ENCODE peak calls at places on chromosomes 13 and 19, in four cellular contexts. One of them, this sample, is unnamed. For H3K36me3, the result is how much of the 10 kb centered on the place peaks cover.

GRCh38 chr19:3087769-3088168 is 6.4 kb upstream of the GNA11 start:
- DNase-seq in neural progenitor cell: no peak
- DNase-seq in MM.1S: no peak
- DNase-seq in Peyer's patch: no peak
- DNase-seq in this sample: no peak

GRCh38 chr13:30976041-30976440 is 43.6 kb downstream of the TEX26 start:
- DNase-seq in MM.1S: no peak
- DNase-seq in neural progenitor cell: no peak
- DNase-seq in Peyer's patch: no peak
- DNase-seq in this sample: no peak

GRCh38 chr13:77437267-77437666 is 98.2 kb upstream of the SCEL start:
- DNase-seq in Peyer's patch: no peak
- DNase-seq in neural progenitor cell: no peak
- DNase-seq in MM.1S: no peak
- DNase-seq in this sample: no peak

GRCh38 chr19:13096968-13097330 is 5.7 kb downstream of the LYL1 start:
- DNase-seq in Peyer's patch: no peak
- DNase-seq in neural progenitor cell: no peak
- DNase-seq in MM.1S: no peak
- DNase-seq in this sample: no peak

GRCh38 chr13:40026174-40026585 is 370.7 kb downstream of the COG6 start:
- DNase-seq in neural progenitor cell: no peak
- DNase-seq in MM.1S: peak
- DNase-seq in Peyer's patch: no peak
- DNase-seq in this sample: peak

GRCh38 chr19:1232652-1233360 is 5.0 kb downstream of the CBARP start:
- DNase-seq in neural progenitor cell: no peak
- DNase-seq in MM.1S: no peak
- DNase-seq in Peyer's patch: peak
- DNase-seq in this sample: no peak

GRCh38 chr19:56273563-56274117 is 1.1 kb downstream of the EDDM13 start:
- DNase-seq in Peyer's patch: no peak
- DNase-seq in neural progenitor cell: no peak
- DNase-seq in MM.1S: no peak
- DNase-seq in this sample: no peak

GRCh38 chr13:75788494-75788991 is 152.4 kb downstream of the LMO7 start:
- DNase-seq in neural progenitor cell: no peak
- DNase-seq in Peyer's patch: peak
- DNase-seq in MM.1S: no peak
- DNase-seq in this sample: no peak

GRCh38 chr19:11658954-11659353 is 61.7 kb downstream of the ZNF627 start:
- DNase-seq in Peyer's patch: no peak
- DNase-seq in neural progenitor cell: no peak
- DNase-seq in MM.1S: no peak
- DNase-seq in this sample: no peak

GRCh38 chr19:34217952-34218817 is 36.2 kb upstream of the GARRE1 start:
- DNase-seq in Peyer's patch: peak
- DNase-seq in MM.1S: no peak
- DNase-seq in neural progenitor cell: no peak
- DNase-seq in this sample: peak

GRCh38 chr13:28678809-28679208 is 19.9 kb downstream of the POMP start:
- DNase-seq in neural progenitor cell: no peak
- DNase-seq in Peyer's patch: no peak
- DNase-seq in MM.1S: no peak
- DNase-seq in this sample: no peak

GRCh38 chr13:51260154-51260553 is 38.0 kb downstream of the FAM124A start:
- DNase-seq in neural progenitor cell: no peak
- DNase-seq in MM.1S: no peak
- DNase-seq in Peyer's patch: no peak
- DNase-seq in this sample: no peak

GRCh38 chr13:109545964-109546363 is 240.4 kb downstream of the IRS2 start:
- DNase-seq in MM.1S: no peak
- DNase-seq in neural progenitor cell: peak
- DNase-seq in Peyer's patch: no peak
- DNase-seq in this sample: no peak

GRCh38 chr19:45200614-45201013 is 22.0 kb downstream of the BLOC1S3 start:
- DNase-seq in neural progenitor cell: peak
- DNase-seq in Peyer's patch: no peak
- DNase-seq in MM.1S: no peak
- DNase-seq in this sample: no peak

GRCh38 chr19:708154-709141 is at the start of gene PALM:
- DNase-seq in neural progenitor cell: peak
- DNase-seq in Peyer's patch: no peak
- DNase-seq in MM.1S: no peak
- DNase-seq in this sample: no peak

GRCh38 chr13:28494537-28494860 is 429 bp downstream of the FLT1 start:
- DNase-seq in Peyer's patch: no peak
- DNase-seq in neural progenitor cell: peak
- DNase-seq in MM.1S: no peak
- DNase-seq in this sample: no peak

GRCh38 chr13:110349239-110349638 is 42.2 kb downstream of the COL4A2 start:
- DNase-seq in Peyer's patch: no peak
- DNase-seq in MM.1S: no peak
- DNase-seq in neural progenitor cell: no peak
- DNase-seq in this sample: no peak

GRCh38 chr19:10112895-10113591 is 1.6 kb downstream of the P2RY11 start:
- DNase-seq in neural progenitor cell: peak
- DNase-seq in MM.1S: peak
- DNase-seq in Peyer's patch: peak
- DNase-seq in this sample: peak
- H3K36me3 ChIP-seq in neural progenitor cell: under half
- H3K36me3 ChIP-seq in MM.1S: under half
- H3K36me3 ChIP-seq in Peyer's patch: under half
- H3K36me3 ChIP-seq in this sample: half or more

GRCh38 chr19:10168386-10168948 is 26.3 kb downstream of the DNMT1 start:
- DNase-seq in Peyer's patch: no peak
- DNase-seq in MM.1S: peak
- DNase-seq in neural progenitor cell: no peak
- DNase-seq in this sample: no peak
- H3K36me3 ChIP-seq in Peyer's patch: under half
- H3K36me3 ChIP-seq in MM.1S: under half
- H3K36me3 ChIP-seq in neural progenitor cell: under half
- H3K36me3 ChIP-seq in this sample: half or more

DNA sequence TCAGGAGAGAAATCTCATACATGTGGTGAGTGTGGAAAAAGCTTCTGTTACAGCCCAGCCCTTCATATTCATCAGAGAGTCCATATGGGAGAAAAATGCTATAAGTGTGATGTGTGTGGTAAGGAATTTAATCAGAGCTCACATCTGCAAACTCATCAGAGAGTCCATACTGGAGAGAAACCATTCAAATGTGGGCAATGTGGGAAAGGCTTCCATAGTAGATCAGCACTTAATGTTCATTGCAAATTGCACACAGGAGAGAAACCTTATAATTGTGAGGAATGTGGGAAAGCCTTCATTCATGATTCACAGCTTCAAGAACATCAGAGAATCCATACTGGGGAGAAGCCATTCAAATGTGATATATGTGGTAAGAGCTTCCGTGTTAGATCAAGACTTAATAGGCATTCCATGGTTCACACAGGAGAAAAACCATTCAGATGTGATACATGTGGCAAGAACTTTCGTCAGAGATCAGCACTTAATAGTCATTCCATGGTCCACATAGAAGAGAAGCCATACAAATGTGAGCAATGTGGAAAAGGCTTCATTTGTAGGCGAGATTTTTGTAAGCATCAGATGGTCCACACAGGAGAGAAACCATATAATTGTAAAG is 15.2 kb downstream of the ZNF221 start:
- DNase-seq in MM.1S: no peak
- DNase-seq in Peyer's patch: no peak
- DNase-seq in neural progenitor cell: no peak
- DNase-seq in this sample: no peak
- H3K36me3 ChIP-seq in MM.1S: under half
- H3K36me3 ChIP-seq in Peyer's patch: under half
- H3K36me3 ChIP-seq in neural progenitor cell: half or more
- H3K36me3 ChIP-seq in this sample: under half

DNA sequence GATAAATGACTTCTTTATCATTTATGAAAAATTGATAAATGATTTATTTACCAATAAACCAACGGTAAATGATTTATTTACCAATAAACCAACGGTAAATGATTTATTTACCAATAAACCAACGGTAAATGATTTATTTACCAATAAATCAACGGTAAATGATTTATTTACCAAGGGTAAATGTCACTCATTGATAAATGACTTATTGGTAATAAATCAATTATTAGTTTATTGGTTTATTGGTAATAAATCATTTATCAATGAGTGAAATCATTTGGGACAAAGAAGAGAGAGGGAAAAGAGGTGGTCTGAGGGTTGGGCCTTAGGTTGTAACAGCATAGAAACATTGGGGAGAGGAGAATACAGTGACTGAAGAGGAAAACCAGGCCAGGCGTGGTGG is 21.5 kb downstream of the VAV1 start:
- DNase-seq in MM.1S: no peak
- DNase-seq in neural progenitor cell: no peak
- DNase-seq in Peyer's patch: no peak
- DNase-seq in this sample: no peak
- H3K36me3 ChIP-seq in MM.1S: under half
- H3K36me3 ChIP-seq in neural progenitor cell: under half
- H3K36me3 ChIP-seq in Peyer's patch: under half
- H3K36me3 ChIP-seq in this sample: under half

DNA sequence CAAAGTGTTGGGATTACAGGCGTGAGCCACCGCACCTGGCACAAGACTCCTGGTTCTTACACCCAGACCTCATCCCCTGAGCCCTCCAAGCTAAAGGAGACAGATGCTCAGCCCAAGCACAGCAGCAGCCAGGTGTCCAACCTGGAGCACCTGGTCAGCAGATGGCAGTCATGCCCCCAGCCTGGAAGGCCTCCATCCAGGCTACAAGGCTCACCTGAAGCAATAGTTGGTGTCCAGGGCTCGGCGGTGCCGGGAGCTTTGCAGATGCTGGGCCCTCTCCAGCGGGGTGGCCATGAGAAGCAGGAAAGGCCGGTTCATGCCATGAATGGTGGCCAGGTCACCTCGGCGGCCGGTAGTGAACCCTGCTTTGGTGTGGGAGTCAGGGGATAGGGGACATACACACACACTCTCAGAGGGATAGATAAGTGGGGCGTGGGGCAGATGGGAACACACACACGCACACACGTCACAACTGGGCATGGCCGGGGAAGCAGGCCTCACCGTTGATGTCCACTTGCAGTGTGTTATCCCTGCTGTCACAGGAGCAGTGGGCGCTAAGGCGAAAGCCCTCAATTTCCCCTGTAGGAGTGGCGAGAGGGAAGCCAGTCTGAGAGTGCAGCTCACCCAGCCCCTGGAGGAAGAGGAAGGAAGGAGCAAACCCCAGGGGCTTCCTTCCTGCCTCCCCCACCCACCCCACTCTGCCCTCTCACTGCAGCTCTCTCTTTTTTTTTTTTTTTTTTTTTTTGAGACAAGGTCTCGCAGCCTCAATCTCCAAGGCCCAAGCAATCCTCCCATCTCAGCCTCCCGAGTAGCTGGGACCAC is 11.8 kb downstream of the TGFB1 start:
- DNase-seq in neural progenitor cell: no peak
- DNase-seq in Peyer's patch: peak
- DNase-seq in MM.1S: no peak
- DNase-seq in this sample: no peak
- H3K36me3 ChIP-seq in neural progenitor cell: under half
- H3K36me3 ChIP-seq in Peyer's patch: under half
- H3K36me3 ChIP-seq in MM.1S: under half
- H3K36me3 ChIP-seq in this sample: under half

GRCh38 chr13:114323349-114323748 is 9.0 kb downstream of the CHAMP1 start:
- DNase-seq in Peyer's patch: no peak
- DNase-seq in MM.1S: no peak
- DNase-seq in neural progenitor cell: no peak
- DNase-seq in this sample: no peak

GRCh38 chr13:114320065-114320464 is 5.8 kb downstream of the CHAMP1 start:
- DNase-seq in neural progenitor cell: no peak
- DNase-seq in MM.1S: no peak
- DNase-seq in Peyer's patch: no peak
- DNase-seq in this sample: no peak

GRCh38 chr13:114319441-114319871 is 5.2 kb downstream of the CHAMP1 start:
- DNase-seq in neural progenitor cell: no peak
- DNase-seq in MM.1S: no peak
- DNase-seq in Peyer's patch: no peak
- DNase-seq in this sample: no peak

GRCh38 chr13:114318624-114319023 is 4.3 kb downstream of the CHAMP1 start:
- DNase-seq in MM.1S: no peak
- DNase-seq in Peyer's patch: no peak
- DNase-seq in neural progenitor cell: no peak
- DNase-seq in this sample: no peak

DNA sequence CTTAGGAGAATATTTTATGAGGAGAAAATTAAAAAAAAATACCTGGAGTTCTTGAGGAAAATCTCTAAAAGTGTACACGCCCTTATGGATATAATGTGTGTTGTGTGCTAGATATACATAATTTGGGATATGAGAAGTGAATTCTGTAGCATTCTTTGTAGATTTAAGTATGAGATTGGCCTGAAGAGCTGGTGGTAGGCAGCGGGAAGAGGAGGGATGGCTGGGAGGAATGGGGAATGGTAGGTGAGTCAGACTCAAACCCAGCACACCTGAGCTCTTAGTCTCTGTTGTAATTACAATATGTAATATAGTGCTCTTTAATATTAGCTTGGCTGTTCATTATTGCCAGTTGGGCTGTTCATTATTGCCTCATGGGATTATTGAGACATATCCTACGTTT is 7.0 kb downstream of the CHAMP1 start:
- DNase-seq in MM.1S: no peak
- DNase-seq in neural progenitor cell: no peak
- DNase-seq in Peyer's patch: no peak
- DNase-seq in this sample: no peak
- H3K36me3 ChIP-seq in MM.1S: under half
- H3K36me3 ChIP-seq in neural progenitor cell: under half
- H3K36me3 ChIP-seq in Peyer's patch: under half
- H3K36me3 ChIP-seq in this sample: under half

GRCh38 chr19:8457209-8457608 is 12.4 kb downstream of the HNRNPM start:
- DNase-seq in Peyer's patch: no peak
- DNase-seq in neural progenitor cell: no peak
- DNase-seq in MM.1S: no peak
- DNase-seq in this sample: no peak
- H3K36me3 ChIP-seq in Peyer's patch: under half
- H3K36me3 ChIP-seq in neural progenitor cell: under half
- H3K36me3 ChIP-seq in MM.1S: under half
- H3K36me3 ChIP-seq in this sample: half or more